ENCODE peak calls at places on chromosomes 6 and 20, in ten cellular contexts. Y is fibroblast of the aortic adventitia; V is cardiac fibroblast; N is CD8-positive, alpha-beta T cell; Q is GM23338; M is cardiac muscle cell; G is HepG2; K is fibroblast of mammary gland; X is HFF-Myc; U is choroid plexus epithelial cell. S is an unnamed sample.

GRCh38 chr6:9623985-9624384 is 790.9 kb downstream of the TFAP2A start:
- DNase-seq in K (no peak), Q (no peak), M (peak; percentile 56), X (no peak), N (no peak), V (peak; percentile 51), U (no peak), Y (peak; percentile 37), G (no peak), S (no peak)

GRCh38 chr6:168834814-168835213 is 393.8 kb downstream of the SMOC2 start:
- DNase-seq in X (no peak), G (peak; percentile 25), V (no peak), N (no peak), U (no peak), K (no peak), Q (no peak), M (no peak), Y (no peak), S (no peak)

GRCh38 chr6:52815167-52816092 is 11.8 kb upstream of the GSTA1 start:
- DNase-seq in Y (peak; percentile 60), M (peak; percentile 63), K (peak; percentile 58), N (no peak), V (peak; percentile 57), U (peak; percentile 57), Q (peak; percentile 75), G (peak; percentile 91), X (peak; percentile 14), S (peak; percentile 2)

GRCh38 chr20:33793011-33793931 is 17.9 kb upstream of the CHMP4B start:
- DNase-seq in U (no peak), K (peak; percentile 32), Y (peak; percentile 72), M (peak; percentile 55), G (peak; percentile 40), Q (no peak), N (no peak), X (no peak), V (peak; percentile 62), S (no peak)

GRCh38 chr20:21808863-21809664 is 103.6 kb downstream of the PAX1 start:
- DNase-seq in N (no peak), K (peak; percentile 11), Y (peak; percentile 10), Q (peak; percentile 89), M (no peak), V (no peak), G (peak; percentile 31), X (no peak), U (no peak), S (no peak)

GRCh38 chr20:17854307-17854903 is 114.2 kb downstream of the SNX5 start:
- DNase-seq in N (no peak), V (peak; percentile 68), M (peak; percentile 69), G (peak; percentile 82), Y (peak; percentile 51), X (no peak), Q (peak; percentile 82), K (peak; percentile 54), U (peak; percentile 69), S (no peak)

GRCh38 chr6:64000873-64001497 is 365.4 kb downstream of the PHF3 start:
- DNase-seq in V (no peak), N (no peak), X (no peak), K (no peak), Y (no peak), G (no peak), Q (no peak), U (no peak), M (no peak), S (peak; percentile 73)

GRCh38 chr6:97919046-97919445 is 636.0 kb upstream of the MMS22L start:
- DNase-seq in Y (no peak), G (no peak), U (no peak), M (no peak), K (no peak), Q (no peak), N (no peak), X (no peak), V (no peak), S (no peak)

GRCh38 chr6:138500867-138501446 is 1.7 kb upstream of the NHSL1 start:
- DNase-seq in Y (no peak), M (no peak), G (peak; percentile 55), U (peak; percentile 24), K (peak; percentile 31), N (no peak), Q (no peak), X (no peak), V (no peak), S (no peak)

GRCh38 chr20:62795023-62795761 is 1.1 kb upstream of the MRGBP start:
- DNase-seq in Q (peak; percentile 56), X (no peak), U (peak; percentile 59), M (peak; percentile 56), G (peak; percentile 77), Y (peak; percentile 44), V (peak; percentile 51), K (peak; percentile 45), N (peak; percentile 75), S (no peak)

GRCh38 chr20:33753763-33754162 is 22.0 kb downstream of the ZNF341 start:
- DNase-seq in N (no peak), U (peak; percentile 8), K (peak; percentile 43), Q (no peak), V (no peak), G (no peak), M (no peak), X (no peak), Y (no peak), S (no peak)

DNA sequence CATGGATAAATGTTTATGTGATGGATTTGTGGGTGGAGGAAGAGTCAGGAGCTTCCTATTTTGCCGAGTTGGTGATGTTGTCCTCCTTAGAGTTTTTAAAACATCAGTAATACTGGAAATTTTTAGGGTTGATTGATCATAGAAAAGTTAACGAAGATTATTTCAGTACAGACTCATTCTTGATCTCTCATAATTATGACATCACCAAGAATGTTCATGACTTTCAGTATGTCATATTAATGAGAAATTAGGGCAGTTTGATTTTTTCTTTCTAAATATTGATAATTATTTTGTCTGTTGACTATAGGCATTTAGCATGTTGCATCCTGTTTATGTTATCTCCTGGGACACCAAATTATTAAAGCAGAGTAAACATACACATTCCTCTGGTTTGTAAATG is 512.2 kb downstream of the CD109 start:
- DNase-seq in G (no peak), V (no peak), Q (no peak), K (no peak), U (no peak), Y (no peak), N (no peak), X (no peak), M (no peak), S (no peak)
- H3K4me3 ChIP-seq in G (no peak overlapping the region), V (no peak overlapping the region), Q (no peak overlapping the region), K (no peak overlapping the region), U (no peak overlapping the region), Y (no peak overlapping the region), N (no peak overlapping the region), X (no peak overlapping the region), M (no peak overlapping the region), S (no peak overlapping the region)

GRCh38 chr6:105178636-105179035 is 1.2 kb downstream of the POPDC3 start:
- DNase-seq in N (no peak), K (no peak), V (no peak), X (no peak), G (no peak), M (no peak), Q (no peak), U (no peak), Y (no peak), S (no peak)
- H3K4me3 ChIP-seq in N (no peak overlapping the region), K (peak overlapping the region; percentile 61), V (peak overlapping the region; percentile 64), X (no peak overlapping the region), G (no peak overlapping the region), M (peak overlapping the region; percentile 70), Q (peak overlapping the region; percentile 86), U (peak overlapping the region; percentile 70), Y (peak overlapping the region; percentile 75), S (no peak overlapping the region)

DNA sequence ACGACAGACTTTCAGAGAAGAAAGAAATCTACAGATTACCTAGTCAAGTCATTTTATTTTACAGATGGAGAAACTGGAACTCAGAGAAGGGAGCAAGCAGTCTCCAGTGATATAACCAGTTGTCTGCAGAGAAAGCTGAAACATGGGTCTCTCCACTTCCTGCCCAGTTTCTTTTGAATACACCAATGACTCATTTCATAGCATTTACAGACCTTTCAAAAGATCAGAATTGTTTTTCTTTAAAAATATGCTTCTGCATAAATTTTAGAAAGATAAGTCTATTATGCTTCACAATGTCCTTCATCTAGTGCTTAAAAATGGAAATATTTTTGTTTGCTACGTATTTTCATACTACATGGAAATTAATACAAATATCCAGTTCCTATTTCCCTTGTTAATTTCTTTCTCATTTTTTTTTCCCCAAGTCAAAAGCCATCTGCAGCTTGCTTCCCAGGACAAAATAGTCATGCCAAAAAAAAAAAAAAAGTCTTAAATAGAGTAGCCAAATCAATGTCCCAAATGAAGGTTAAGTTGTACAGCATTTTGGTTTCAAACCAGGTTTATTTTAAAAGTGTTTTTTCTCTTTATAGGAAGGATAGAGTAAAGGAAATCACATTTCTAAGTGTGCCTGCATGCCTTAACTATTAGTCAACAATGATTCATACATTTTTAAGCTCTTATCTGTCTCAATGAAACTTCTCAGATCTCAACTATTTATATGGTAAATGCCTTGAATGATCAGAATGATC is 36.9 kb downstream of the ARHGAP18 start:
- DNase-seq in V (peak; percentile 73), N (no peak), X (peak; percentile 78), K (peak; percentile 77), U (peak; percentile 88), Y (peak; percentile 91), Q (no peak), M (peak; percentile 75), G (peak; percentile 55), S (no peak)
- H3K4me3 ChIP-seq in V (peak overlapping the region; percentile 12), N (no peak overlapping the region), X (no peak overlapping the region), K (no peak overlapping the region), U (no peak overlapping the region), Y (peak overlapping the region; percentile 0), Q (no peak overlapping the region), M (no peak overlapping the region), G (no peak overlapping the region), S (no peak overlapping the region)

GRCh38 chr20:45352729-45353128 is 4.5 kb upstream of the SDC4 start:
- DNase-seq in K (no peak), G (no peak), Q (no peak), X (no peak), Y (no peak), V (no peak), M (no peak), N (no peak), U (no peak), S (no peak)

GRCh38 chr20:45355685-45356084 is 7.3 kb upstream of the SYS1 start:
- DNase-seq in M (no peak), Y (no peak), V (no peak), K (no peak), Q (no peak), U (no peak), N (no peak), G (no peak), X (no peak), S (no peak)

GRCh38 chr20:45354423-45355208 is 6.4 kb upstream of the SDC4 start:
- DNase-seq in M (peak; percentile 78), V (peak; percentile 56), Y (peak; percentile 53), K (no peak), X (no peak), G (no peak), N (no peak), Q (no peak), U (peak; percentile 61), S (no peak)

GRCh38 chr20:45353746-45354145 is 5.5 kb upstream of the SDC4 start:
- DNase-seq in Q (no peak), Y (no peak), G (no peak), K (no peak), M (no peak), V (no peak), X (no peak), U (no peak), N (no peak), S (no peak)

DNA sequence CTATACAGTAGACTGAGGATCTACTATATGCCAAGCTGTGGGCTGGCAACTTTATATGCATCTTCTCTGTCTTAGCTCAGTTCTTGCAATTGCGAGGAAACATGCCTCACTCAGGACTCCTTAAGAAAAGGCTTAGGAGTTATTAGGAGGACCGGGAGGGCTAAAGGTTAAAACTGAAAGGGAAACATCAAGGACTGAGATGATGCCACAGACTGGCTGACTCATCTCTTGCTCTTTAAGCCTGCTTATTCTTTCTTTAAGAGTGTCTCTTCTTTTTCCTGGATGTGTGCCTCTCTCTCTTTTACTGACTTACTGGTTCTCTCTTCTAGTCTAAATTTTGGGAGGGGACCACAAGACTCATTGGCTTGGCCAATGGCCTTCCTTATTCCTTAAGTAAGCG is 7.0 kb upstream of the SDC4 start:
- DNase-seq in G (no peak), V (peak; percentile 67), X (no peak), N (no peak), M (peak; percentile 70), K (peak; percentile 84), Q (no peak), U (peak; percentile 82), Y (peak; percentile 66), S (no peak)
- H3K4me3 ChIP-seq in G (no peak overlapping the region), V (no peak overlapping the region), X (no peak overlapping the region), N (no peak overlapping the region), M (no peak overlapping the region), K (no peak overlapping the region), Q (no peak overlapping the region), U (no peak overlapping the region), Y (no peak overlapping the region), S (no peak overlapping the region)

S was measured in retinal pigment epithelial cell.